ENCODE peak calls at places on chromosomes 12 and 14, in five cellular contexts. One of them, this sample, is unnamed. For H3K4me1, the result is how much of the 10 kb centered on the place peaks cover.

GRCh38 chr14:100423421-100424010 is 100.4 kb downstream of the SLC25A47 start:
- DNase-seq in Karpas-422: no peak
- DNase-seq in neural progenitor cell: no peak
- DNase-seq in GM23248: no peak
- DNase-seq in neuronal stem cell: no peak
- DNase-seq in this sample: no peak

GRCh38 chr12:24054411-24054810 is 104.9 kb upstream of the SOX5 start:
- DNase-seq in Karpas-422: no peak
- DNase-seq in neural progenitor cell: no peak
- DNase-seq in GM23248: no peak
- DNase-seq in neuronal stem cell: no peak
- DNase-seq in this sample: no peak

GRCh38 chr12:47838286-47838931 is 18.7 kb upstream of the HDAC7 start:
- DNase-seq in Karpas-422: peak
- DNase-seq in neural progenitor cell: peak
- DNase-seq in GM23248: peak
- DNase-seq in neuronal stem cell: no peak
- DNase-seq in this sample: peak

GRCh38 chr14:99195602-99196309 is 76.2 kb downstream of the BCL11B start:
- DNase-seq in Karpas-422: no peak
- DNase-seq in neural progenitor cell: no peak
- DNase-seq in GM23248: peak
- DNase-seq in neuronal stem cell: no peak
- DNase-seq in this sample: no peak

GRCh38 chr12:25852792-25853191 is 105.7 kb upstream of the RASSF8 start:
- DNase-seq in Karpas-422: no peak
- DNase-seq in neural progenitor cell: no peak
- DNase-seq in GM23248: peak
- DNase-seq in neuronal stem cell: no peak
- DNase-seq in this sample: peak

GRCh38 chr12:6465467-6466183 is 4.9 kb downstream of the VAMP1 start:
- DNase-seq in Karpas-422: peak
- DNase-seq in neural progenitor cell: peak
- DNase-seq in GM23248: peak
- DNase-seq in neuronal stem cell: peak
- DNase-seq in this sample: peak

GRCh38 chr12:105882404-105882803 is 256.4 kb downstream of the NUAK1 start:
- DNase-seq in Karpas-422: no peak
- DNase-seq in neural progenitor cell: peak
- DNase-seq in GM23248: peak
- DNase-seq in neuronal stem cell: no peak
- DNase-seq in this sample: no peak

GRCh38 chr14:24965934-24966593 is 83.9 kb downstream of the STXBP6 start:
- DNase-seq in Karpas-422: no peak
- DNase-seq in neural progenitor cell: peak
- DNase-seq in GM23248: peak
- DNase-seq in neuronal stem cell: peak
- DNase-seq in this sample: peak

GRCh38 chr14:59224341-59224740 is 35.9 kb downstream of the DAAM1 start:
- DNase-seq in Karpas-422: no peak
- DNase-seq in neural progenitor cell: no peak
- DNase-seq in GM23248: no peak
- DNase-seq in neuronal stem cell: no peak
- DNase-seq in this sample: no peak

GRCh38 chr14:36524874-36525745 is 5.1 kb upstream of the NKX2-1 start:
- DNase-seq in Karpas-422: peak
- DNase-seq in neural progenitor cell: peak
- DNase-seq in GM23248: peak
- DNase-seq in neuronal stem cell: peak
- DNase-seq in this sample: no peak

GRCh38 chr12:109710747-109711595 is 2.7 kb upstream of the FAM222A start:
- DNase-seq in Karpas-422: no peak
- DNase-seq in neural progenitor cell: no peak
- DNase-seq in GM23248: peak
- DNase-seq in neuronal stem cell: no peak
- DNase-seq in this sample: peak

GRCh38 chr12:98997-99396 is 32.4 kb downstream of the IQSEC3 start:
- DNase-seq in Karpas-422: no peak
- DNase-seq in neural progenitor cell: peak
- DNase-seq in GM23248: peak
- DNase-seq in neuronal stem cell: peak
- DNase-seq in this sample: no peak

GRCh38 chr12:101231626-101232025 is 21.6 kb upstream of the SLC5A8 start:
- DNase-seq in Karpas-422: no peak
- DNase-seq in neural progenitor cell: no peak
- DNase-seq in GM23248: no peak
- DNase-seq in neuronal stem cell: no peak
- DNase-seq in this sample: no peak

GRCh38 chr14:53430870-53431269 is 277.7 kb upstream of the DDHD1 start:
- DNase-seq in Karpas-422: no peak
- DNase-seq in neural progenitor cell: no peak
- DNase-seq in GM23248: no peak
- DNase-seq in neuronal stem cell: no peak
- DNase-seq in this sample: no peak

GRCh38 chr14:94864421-94865195 is 94.7 kb upstream of the GSC start:
- DNase-seq in Karpas-422: no peak
- DNase-seq in neural progenitor cell: peak
- DNase-seq in GM23248: peak
- DNase-seq in neuronal stem cell: no peak
- DNase-seq in this sample: no peak

GRCh38 chr12:109770104-109770860 is 56.7 kb downstream of the FAM222A start:
- DNase-seq in Karpas-422: no peak
- DNase-seq in neural progenitor cell: no peak
- DNase-seq in GM23248: no peak
- DNase-seq in neuronal stem cell: no peak
- DNase-seq in this sample: no peak

GRCh38 chr14:61588419-61588901 is 106.9 kb upstream of the HIF1A start:
- DNase-seq in Karpas-422: no peak
- DNase-seq in neural progenitor cell: no peak
- DNase-seq in GM23248: peak
- DNase-seq in neuronal stem cell: no peak
- DNase-seq in this sample: peak

GRCh38 chr12:65823481-65824313 is 586 bp upstream of the HMGA2 start:
- DNase-seq in Karpas-422: no peak
- DNase-seq in neural progenitor cell: peak
- DNase-seq in GM23248: peak
- DNase-seq in neuronal stem cell: peak
- DNase-seq in this sample: peak

GRCh38 chr14:54440037-54440436 is 1.1 kb downstream of the CNIH1 start:
- DNase-seq in Karpas-422: no peak
- DNase-seq in neural progenitor cell: no peak
- DNase-seq in GM23248: peak
- DNase-seq in neuronal stem cell: no peak
- DNase-seq in this sample: no peak

GRCh38 chr12:51897181-51897580 is 9.3 kb downstream of the ANKRD33 start:
- DNase-seq in Karpas-422: no peak
- DNase-seq in neural progenitor cell: no peak
- DNase-seq in GM23248: peak
- DNase-seq in neuronal stem cell: no peak
- DNase-seq in this sample: peak

GRCh38 chr12:3683670-3684069 is 69.2 kb downstream of the CRACR2A start:
- DNase-seq in Karpas-422: no peak
- DNase-seq in neural progenitor cell: no peak
- DNase-seq in GM23248: peak
- DNase-seq in neuronal stem cell: no peak
- DNase-seq in this sample: no peak

GRCh38 chr12:121120323-121120722 is 12.4 kb upstream of the P2RX7 start:
- DNase-seq in Karpas-422: no peak
- DNase-seq in neural progenitor cell: no peak
- DNase-seq in GM23248: peak
- DNase-seq in neuronal stem cell: no peak
- DNase-seq in this sample: no peak

GRCh38 chr14:75495399-75495798 is 26.9 kb upstream of the BATF start:
- DNase-seq in Karpas-422: no peak
- DNase-seq in neural progenitor cell: no peak
- DNase-seq in GM23248: no peak
- DNase-seq in neuronal stem cell: no peak
- DNase-seq in this sample: no peak

GRCh38 chr14:75494898-75495297 is 27.4 kb upstream of the BATF start:
- DNase-seq in Karpas-422: no peak
- DNase-seq in neural progenitor cell: no peak
- DNase-seq in GM23248: peak
- DNase-seq in neuronal stem cell: no peak
- DNase-seq in this sample: no peak

GRCh38 chr14:75491376-75491978 is 30.8 kb upstream of the BATF start:
- DNase-seq in Karpas-422: no peak
- DNase-seq in neural progenitor cell: no peak
- DNase-seq in GM23248: no peak
- DNase-seq in neuronal stem cell: no peak
- DNase-seq in this sample: no peak

GRCh38 chr14:75492832-75493579 is 29.3 kb upstream of the BATF start:
- DNase-seq in Karpas-422: no peak
- DNase-seq in neural progenitor cell: no peak
- DNase-seq in GM23248: peak
- DNase-seq in neuronal stem cell: no peak
- DNase-seq in this sample: no peak

DNA sequence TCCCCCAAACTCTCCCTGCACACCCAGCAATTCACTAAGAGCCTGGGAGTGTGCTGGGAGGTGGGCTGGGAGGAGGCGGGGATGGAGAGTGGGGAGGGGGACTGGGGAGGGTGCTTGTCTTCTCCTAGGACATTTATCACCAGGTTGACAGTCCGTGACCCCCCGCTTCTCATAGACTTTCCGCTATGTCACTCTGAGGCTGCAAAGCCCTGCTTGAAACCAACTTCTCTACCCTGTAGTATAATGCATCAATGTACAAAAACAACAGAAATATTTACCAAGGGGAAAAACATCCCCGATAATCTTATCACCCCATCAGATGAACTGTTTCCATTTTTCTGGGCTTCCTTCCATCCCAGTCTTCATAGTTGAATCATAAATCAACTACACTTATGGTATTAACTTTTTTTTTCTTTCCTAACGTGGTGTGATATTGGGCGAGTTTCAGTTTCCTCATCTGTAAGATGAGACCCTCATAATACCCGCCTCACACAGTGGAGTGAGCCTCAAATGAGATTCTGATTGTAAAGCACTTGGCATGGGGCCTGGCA is 28.6 kb upstream of the BATF start:
- DNase-seq in Karpas-422: no peak
- DNase-seq in neural progenitor cell: no peak
- DNase-seq in GM23248: no peak
- DNase-seq in neuronal stem cell: no peak
- DNase-seq in this sample: no peak
- H2AFZ ChIP-seq in Karpas-422: no peak
- H2AFZ ChIP-seq in neural progenitor cell: no peak
- H2AFZ ChIP-seq in GM23248: no peak
- H2AFZ ChIP-seq in neuronal stem cell: no peak
- H2AFZ ChIP-seq in this sample: no peak

GRCh38 chr14:68657300-68658028 is 135.4 kb downstream of the ZFP36L1 start:
- DNase-seq in Karpas-422: no peak
- DNase-seq in neural progenitor cell: no peak
- DNase-seq in GM23248: no peak
- DNase-seq in neuronal stem cell: no peak
- DNase-seq in this sample: no peak

GRCh38 chr14:68660495-68660894 is 132.4 kb downstream of the ZFP36L1 start:
- DNase-seq in Karpas-422: no peak
- DNase-seq in neural progenitor cell: no peak
- DNase-seq in GM23248: no peak
- DNase-seq in neuronal stem cell: no peak
- DNase-seq in this sample: no peak

GRCh38 chr14:68661226-68662225 is 131.3 kb downstream of the ZFP36L1 start:
- DNase-seq in Karpas-422: peak
- DNase-seq in neural progenitor cell: no peak
- DNase-seq in GM23248: no peak
- DNase-seq in neuronal stem cell: no peak
- DNase-seq in this sample: no peak

GRCh38 chr14:68658029-68658509 is 134.8 kb downstream of the ZFP36L1 start:
- DNase-seq in Karpas-422: no peak
- DNase-seq in neural progenitor cell: no peak
- DNase-seq in GM23248: no peak
- DNase-seq in neuronal stem cell: no peak
- DNase-seq in this sample: no peak

DNA sequence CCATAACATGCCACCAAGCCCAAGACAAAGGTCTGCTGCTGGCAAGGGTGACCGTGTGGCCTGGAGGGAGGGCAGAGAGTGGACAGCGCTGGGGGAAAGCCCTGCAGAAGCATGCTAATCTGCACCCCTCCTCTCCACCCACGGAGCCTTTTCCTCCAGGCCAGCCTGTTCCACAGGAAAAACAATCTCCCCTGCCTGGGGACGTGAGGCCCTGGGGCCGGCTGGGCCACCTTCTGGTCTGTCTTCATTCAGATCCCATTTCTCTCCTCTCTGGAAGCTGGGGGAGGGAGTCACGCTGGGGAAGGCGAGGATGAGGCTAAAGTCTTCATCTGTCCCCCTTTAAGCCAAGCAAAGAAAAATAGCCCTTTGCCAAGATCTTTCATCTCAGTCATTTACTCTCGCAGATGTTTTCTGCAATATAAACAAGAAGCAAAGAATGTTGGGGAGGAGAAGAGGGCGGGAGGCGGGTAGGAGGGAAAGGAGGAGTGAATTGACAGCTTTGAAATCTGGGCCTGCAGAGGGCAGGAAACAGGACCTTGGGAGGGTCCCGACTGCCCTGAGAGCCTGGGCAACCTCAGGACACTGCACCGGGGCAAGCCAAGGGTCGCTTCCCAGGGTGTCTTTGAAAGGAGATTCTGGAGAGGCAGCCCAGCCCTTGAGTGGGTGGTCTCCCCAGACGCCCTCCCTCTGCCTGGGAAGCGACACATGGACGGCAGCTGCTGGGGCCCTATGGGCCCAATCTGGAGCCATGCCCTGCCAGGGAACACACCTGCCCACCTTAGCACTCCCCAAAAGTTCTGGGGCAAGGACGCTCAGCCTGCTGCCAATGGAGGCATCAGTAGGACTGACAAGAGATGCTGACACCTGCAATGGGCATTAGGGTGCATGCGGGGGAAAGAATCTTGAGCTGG is 133.6 kb downstream of the ZFP36L1 start:
- DNase-seq in Karpas-422: no peak
- DNase-seq in neural progenitor cell: no peak
- DNase-seq in GM23248: peak
- DNase-seq in neuronal stem cell: no peak
- DNase-seq in this sample: no peak
- H3K27ac ChIP-seq in Karpas-422: no peak
- H3K27ac ChIP-seq in neural progenitor cell: no peak
- H3K27ac ChIP-seq in GM23248: no peak
- H3K27ac ChIP-seq in neuronal stem cell: peak
- H3K27ac ChIP-seq in this sample: no peak

GRCh38 chr12:57149309-57149900 is 2.0 kb upstream of the LRP1-AS start:
- DNase-seq in Karpas-422: no peak
- DNase-seq in neural progenitor cell: no peak
- DNase-seq in GM23248: peak
- DNase-seq in neuronal stem cell: no peak
- DNase-seq in this sample: peak
- H3K4me1 ChIP-seq in Karpas-422: under half
- H3K4me1 ChIP-seq in neural progenitor cell: under half
- H3K4me1 ChIP-seq in GM23248: half or more
- H3K4me1 ChIP-seq in neuronal stem cell: under half
- H3K4me1 ChIP-seq in this sample: half or more

DNA sequence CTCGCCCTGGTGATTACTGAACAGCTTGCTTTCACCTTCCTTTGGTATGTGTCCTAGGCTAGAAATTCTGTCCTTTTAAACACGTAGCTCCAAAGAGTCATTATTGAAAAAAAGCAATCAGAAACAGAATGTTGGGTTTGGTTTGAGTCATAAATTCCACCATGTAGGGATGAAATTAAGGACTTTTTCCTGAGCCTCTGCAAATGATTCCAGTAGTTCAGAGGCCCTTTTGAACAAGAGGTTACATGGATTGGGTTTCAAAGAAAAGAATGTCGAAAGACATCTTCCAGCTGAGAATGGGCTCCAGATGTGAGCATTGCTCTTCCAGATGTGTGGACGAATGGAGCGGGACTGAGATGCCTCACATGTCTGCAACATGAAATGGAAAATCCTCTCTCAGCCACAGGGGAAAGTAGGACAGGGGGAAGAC is 23.5 kb upstream of the EMP1 start:
- DNase-seq in Karpas-422: no peak
- DNase-seq in neural progenitor cell: no peak
- DNase-seq in GM23248: peak
- DNase-seq in neuronal stem cell: no peak
- DNase-seq in this sample: peak
- H2AFZ ChIP-seq in Karpas-422: no peak
- H2AFZ ChIP-seq in neural progenitor cell: peak
- H2AFZ ChIP-seq in GM23248: no peak
- H2AFZ ChIP-seq in neuronal stem cell: peak
- H2AFZ ChIP-seq in this sample: peak